ENCODE peak calls at places on chromosomes 7 and 10, in seven cellular contexts. K, Y, E, X, O, P and N are unnamed samples.

GRCh38 chr7:130960208-130960988 is 226.4 kb upstream of the KLF14 start:
- DNase-seq in Y (peak; percentile 97), K (no peak), P (no peak), E (peak; percentile 99), O (peak; percentile 95), X (peak; percentile 97), N (no peak)

GRCh38 chr7:41696323-41696916 is 6.5 kb downstream of the INHBA start:
- DNase-seq in E (peak; percentile 93), P (no peak), Y (peak; percentile 89), X (peak; percentile 63), K (no peak), O (no peak), N (no peak)

GRCh38 chr7:68176974-68177373 is 1180.3 kb downstream of the TYW1 start:
- DNase-seq in P (peak; percentile 93), K (no peak), O (no peak), X (peak; percentile 12), E (peak; percentile 1), Y (peak; percentile 66), N (peak; percentile 89)

GRCh38 chr7:8035647-8036518 is 67.3 kb downstream of the GLCCI1 start:
- DNase-seq in Y (peak; percentile 55), O (no peak), P (peak; percentile 5), K (no peak), E (peak; percentile 58), X (no peak), N (peak; percentile 26)

GRCh38 chr10:67284589-67284988 is 358.8 kb downstream of the LRRTM3 start:
- DNase-seq in Y (no peak), O (no peak), X (no peak), K (no peak), P (no peak), E (no peak), N (no peak)

GRCh38 chr7:85719981-85720963 is 533.4 kb upstream of the SEMA3D start:
- DNase-seq in O (peak; percentile 77), K (no peak), E (peak; percentile 74), P (no peak), Y (peak; percentile 88), X (peak; percentile 23), N (no peak)

GRCh38 chr7:141659501-141659900 is 42.5 kb downstream of the DENND11 start:
- DNase-seq in E (no peak), P (no peak), K (no peak), O (no peak), Y (no peak), X (no peak), N (no peak)

GRCh38 chr7:43534110-43534509 is 48.8 kb upstream of the STK17A start:
- DNase-seq in E (peak; percentile 60), P (no peak), X (peak; percentile 59), O (no peak), K (no peak), Y (peak; percentile 31), N (no peak)

GRCh38 chr7:154096-154835 is 38.1 kb upstream of the FAM20C start:
- DNase-seq in P (no peak), X (no peak), K (no peak), Y (no peak), O (no peak), E (no peak), N (no peak)

GRCh38 chr7:3575753-3576531 is 274.9 kb downstream of the SDK1 start:
- DNase-seq in X (no peak), K (no peak), Y (no peak), E (no peak), P (peak; percentile 96), O (no peak), N (peak; percentile 68)

GRCh38 chr7:151302531-151302930 is 39.1 kb upstream of the NUB1 start:
- DNase-seq in X (no peak), Y (no peak), E (no peak), P (no peak), K (no peak), O (no peak), N (no peak)

GRCh38 chr10:87095241-87095945 is 387 bp downstream of the SHLD2 start:
- DNase-seq in K (peak; percentile 57), Y (peak; percentile 93), X (peak; percentile 57), P (no peak), O (peak; percentile 74), E (peak; percentile 93), N (peak; percentile 89)

GRCh38 chr7:64515781-64516180 is 47.1 kb downstream of the ZNF680 start:
- DNase-seq in K (no peak), X (no peak), Y (peak; percentile 18), E (no peak), P (no peak), O (no peak), N (no peak)

GRCh38 chr7:95478139-95479037 is 7.4 kb upstream of the ASB4 start:
- DNase-seq in E (no peak), K (no peak), Y (peak; percentile 76), X (no peak), P (peak; percentile 85), O (peak; percentile 4), N (peak; percentile 74)

GRCh38 chr10:132001238-132001977 is 19.7 kb upstream of the BNIP3 start:
- DNase-seq in X (no peak), E (peak; percentile 7), Y (peak; percentile 69), P (no peak), O (no peak), K (no peak), N (peak; percentile 63)

GRCh38 chr10:83397806-83398205 is 741.5 kb upstream of the GHITM start:
- DNase-seq in X (no peak), O (no peak), E (no peak), Y (no peak), P (no peak), K (no peak), N (no peak)

GRCh38 chr7:1045727-1046063 is 1.3 kb downstream of the GPR146 start:
- DNase-seq in E (no peak), Y (no peak), K (no peak), O (no peak), P (no peak), X (no peak), N (no peak)

GRCh38 chr7:73721237-73721848 is 1.9 kb upstream of the STX1A start:
- DNase-seq in E (no peak), O (no peak), K (no peak), Y (peak; percentile 64), P (no peak), X (no peak), N (no peak)

GRCh38 chr7:101608772-101609713 is 20.1 kb downstream of the MYL10 start:
- DNase-seq in O (no peak), E (no peak), K (no peak), P (no peak), Y (no peak), X (no peak), N (no peak)

GRCh38 chr10:16310440-16310839 is 126.4 kb upstream of the PTER start:
- DNase-seq in Y (no peak), O (no peak), E (no peak), P (no peak), X (no peak), K (no peak), N (no peak)

GRCh38 chr10:100986952-100987684 is at the start of the genes MRPL43 and TWNK:
- DNase-seq in Y (peak; percentile 73), O (no peak), K (peak; percentile 94), P (peak; percentile 37), X (no peak), E (peak; percentile 81), N (peak; percentile 77)

GRCh38 chr10:17229016-17229716 is 1.1 kb downstream of the VIM start:
- DNase-seq in K (peak; percentile 29), O (peak; percentile 94), E (peak; percentile 94), X (no peak), Y (peak; percentile 97), P (no peak), N (peak; percentile 32)

GRCh38 chr7:128166603-128167315 is 74.3 kb upstream of the LEP start:
- DNase-seq in Y (peak; percentile 3), K (no peak), E (peak; percentile 12), P (peak; percentile 44), O (no peak), X (no peak), N (peak; percentile 80)

GRCh38 chr10:124611738-124612137 is 132.4 kb downstream of the FAM53B start:
- DNase-seq in X (no peak), P (no peak), O (no peak), K (no peak), E (no peak), Y (no peak), N (no peak)

GRCh38 chr10:14371616-14372015 is 40.9 kb upstream of the FRMD4A start:
- DNase-seq in O (no peak), X (no peak), Y (no peak), E (no peak), K (no peak), P (no peak), N (no peak)

GRCh38 chr7:151311294-151311864 is 30.2 kb upstream of the NUB1 start:
- DNase-seq in E (no peak), Y (no peak), X (no peak), O (no peak), K (no peak), P (no peak), N (peak; percentile 34)

GRCh38 chr7:44986218-44987053 is 7.6 kb upstream of the MYO1G start:
- DNase-seq in E (peak; percentile 95), Y (peak; percentile 96), K (no peak), X (peak; percentile 61), P (peak; percentile 78), O (peak; percentile 78), N (peak; percentile 94)

GRCh38 chr10:71269301-71270288 is 49.5 kb upstream of the SLC29A3 start:
- DNase-seq in K (no peak), X (no peak), E (peak; percentile 51), P (no peak), Y (peak; percentile 76), O (no peak), N (no peak)

GRCh38 chr10:12340371-12340770 is 9.0 kb upstream of the CAMK1D start:
- DNase-seq in P (no peak), E (no peak), K (no peak), X (no peak), Y (no peak), O (no peak), N (no peak)

GRCh38 chr10:33136781-33137180 is 178.8 kb upstream of the ITGB1 start:
- DNase-seq in X (no peak), E (peak; percentile 45), K (no peak), O (no peak), Y (no peak), P (no peak), N (no peak)

GRCh38 chr7:138495485-138495884 is 35.4 kb downstream of the TRIM24 start:
- DNase-seq in X (no peak), P (no peak), Y (no peak), K (no peak), O (no peak), E (no peak), N (no peak)